ENCODE peak calls at places on chromosomes 7 and 10, in seven cellular contexts. T is stomach, B is OCI-LY7, D is colonic mucosa, M is hepatocyte, I is A549, Z is Panc1. A is an unnamed sample.

GRCh38 chr7:36668080-36668479 is 56.2 kb downstream of the AOAH start:
- DNase-seq in I (no peak), M (no peak), B (no peak), D (no peak), T (no peak), Z (no peak), A (no peak)

GRCh38 chr10:79079490-79080355 is 11.0 kb downstream of the ZMIZ1 start:
- DNase-seq in D (peak; percentile 75), B (no peak), I (peak; percentile 63), T (no peak), M (peak; percentile 76), Z (no peak), A (no peak)

GRCh38 chr10:132299381-132300336 is 8.1 kb downstream of the STK32C start:
- DNase-seq in M (no peak), T (no peak), Z (no peak), D (no peak), B (no peak), I (no peak), A (no peak)

GRCh38 chr10:88660593-88660884 is 3.7 kb upstream of the LIPF start:
- DNase-seq in Z (no peak), B (no peak), I (no peak), M (no peak), D (no peak), T (no peak), A (no peak)

GRCh38 chr7:55206235-55207029 is 158.7 kb upstream of the LANCL2 start:
- DNase-seq in M (no peak), Z (no peak), D (no peak), B (no peak), T (no peak), I (no peak), A (no peak)

GRCh38 chr7:147070886-147071285 is 954.3 kb downstream of the CNTNAP2 start:
- DNase-seq in M (no peak), Z (no peak), I (no peak), B (no peak), T (no peak), D (no peak), A (no peak)

GRCh38 chr10:13681095-13681494 is 94.3 kb downstream of the PRPF18 start:
- DNase-seq in Z (no peak), M (no peak), B (no peak), I (no peak), T (no peak), D (no peak), A (no peak)

GRCh38 chr10:132448248-132448731 is 51.3 kb downstream of the PWWP2B start:
- DNase-seq in M (peak; percentile 83), T (peak; percentile 91), I (peak; percentile 66), B (peak; percentile 90), D (peak; percentile 91), Z (peak; percentile 69), A (no peak)

GRCh38 chr10:124339951-124340760 is 78.6 kb downstream of the OAT start:
- DNase-seq in D (no peak), Z (peak; percentile 58), T (peak; percentile 24), M (peak; percentile 31), I (no peak), B (no peak), A (peak; percentile 95)

DNA sequence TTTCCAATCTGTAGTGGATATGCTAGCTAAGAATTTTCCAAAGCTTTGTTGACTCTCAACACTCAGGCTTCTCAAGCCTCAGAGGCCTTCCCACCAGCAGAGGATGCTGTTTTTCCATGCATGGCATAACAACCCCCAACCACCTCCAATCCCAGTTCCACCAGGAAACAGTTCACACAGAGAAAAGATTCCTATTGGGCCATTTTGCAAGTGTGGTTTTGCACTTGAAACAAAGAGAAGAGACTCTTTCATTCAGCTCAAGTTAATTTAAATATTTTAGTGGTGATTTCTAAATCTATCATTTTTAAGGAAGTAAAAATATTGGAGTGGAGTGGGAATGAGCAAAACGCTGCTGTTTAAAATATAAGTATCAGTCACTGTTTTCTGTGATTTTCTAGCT is 105.6 kb upstream of the COL1A2 start:
- DNase-seq in M (peak; percentile 89), Z (peak; percentile 32), I (peak; percentile 64), T (peak; percentile 56), B (peak; percentile 4), D (peak; percentile 48), A (peak; percentile 75)
- TF ChIP-seq CTCF in M (peak; percentile 97), Z (peak; percentile 93), I (peak; percentile 91), T (peak; percentile 75), B (peak; percentile 40), D (peak; percentile 55), A (peak; percentile 100)

DNA sequence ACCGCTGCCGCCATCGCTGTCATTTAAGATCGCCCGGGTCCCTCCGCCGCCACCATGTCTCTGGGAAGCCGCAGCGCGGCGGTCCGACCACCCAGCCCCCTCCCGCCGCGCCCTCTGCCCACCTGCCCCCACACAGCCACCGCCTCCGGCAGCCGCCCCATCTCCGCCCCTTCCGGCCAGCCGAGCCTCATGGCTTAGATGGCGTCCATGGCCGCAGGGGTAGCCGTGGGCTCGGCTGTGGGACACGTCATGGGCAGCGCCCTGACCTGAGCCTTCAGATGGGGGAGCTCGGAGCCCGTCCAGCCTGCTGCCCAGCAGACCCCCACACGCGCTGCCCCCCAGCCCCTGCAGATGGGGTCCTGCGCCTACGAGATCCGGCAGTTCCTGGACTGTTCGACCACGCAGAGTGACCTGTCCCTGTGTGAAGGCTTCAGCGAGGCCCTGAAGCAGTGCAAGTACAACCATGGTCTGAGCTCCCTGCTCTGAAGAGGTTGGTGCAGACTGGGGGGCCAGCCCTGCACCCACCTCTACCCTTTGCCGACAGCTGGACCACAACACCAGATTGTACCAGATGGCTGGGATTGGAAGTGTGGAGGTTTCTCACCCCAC is 38.0 kb upstream of the TARP start:
- DNase-seq in D (peak; percentile 49), B (no peak), I (peak; percentile 54), T (no peak), M (no peak), Z (no peak), A (no peak)
- H3K4me3 ChIP-seq in D (peak overlapping the region; percentile 42), B (no peak overlapping the region), I (peak overlapping the region; percentile 67), T (peak overlapping the region; percentile 50), M (no peak overlapping the region), Z (peak overlapping the region; percentile 48), A (peak overlapping the region; percentile 33)

GRCh38 chr10:17867056-17867455 is 57.9 kb downstream of the MRC1 start:
- DNase-seq in Z (no peak), T (no peak), M (no peak), B (no peak), D (no peak), I (no peak), A (no peak)

GRCh38 chr10:17871036-17871435 is 61.9 kb downstream of the MRC1 start:
- DNase-seq in B (no peak), I (no peak), M (no peak), D (no peak), Z (no peak), T (no peak), A (no peak)

GRCh38 chr10:17877121-17877520 is 68.0 kb downstream of the MRC1 start:
- DNase-seq in T (no peak), B (no peak), Z (no peak), I (no peak), M (no peak), D (no peak), A (no peak)

GRCh38 chr10:17873946-17874345 is 64.8 kb downstream of the MRC1 start:
- DNase-seq in B (no peak), T (no peak), D (no peak), M (no peak), Z (no peak), I (no peak), A (peak; percentile 43)

DNA sequence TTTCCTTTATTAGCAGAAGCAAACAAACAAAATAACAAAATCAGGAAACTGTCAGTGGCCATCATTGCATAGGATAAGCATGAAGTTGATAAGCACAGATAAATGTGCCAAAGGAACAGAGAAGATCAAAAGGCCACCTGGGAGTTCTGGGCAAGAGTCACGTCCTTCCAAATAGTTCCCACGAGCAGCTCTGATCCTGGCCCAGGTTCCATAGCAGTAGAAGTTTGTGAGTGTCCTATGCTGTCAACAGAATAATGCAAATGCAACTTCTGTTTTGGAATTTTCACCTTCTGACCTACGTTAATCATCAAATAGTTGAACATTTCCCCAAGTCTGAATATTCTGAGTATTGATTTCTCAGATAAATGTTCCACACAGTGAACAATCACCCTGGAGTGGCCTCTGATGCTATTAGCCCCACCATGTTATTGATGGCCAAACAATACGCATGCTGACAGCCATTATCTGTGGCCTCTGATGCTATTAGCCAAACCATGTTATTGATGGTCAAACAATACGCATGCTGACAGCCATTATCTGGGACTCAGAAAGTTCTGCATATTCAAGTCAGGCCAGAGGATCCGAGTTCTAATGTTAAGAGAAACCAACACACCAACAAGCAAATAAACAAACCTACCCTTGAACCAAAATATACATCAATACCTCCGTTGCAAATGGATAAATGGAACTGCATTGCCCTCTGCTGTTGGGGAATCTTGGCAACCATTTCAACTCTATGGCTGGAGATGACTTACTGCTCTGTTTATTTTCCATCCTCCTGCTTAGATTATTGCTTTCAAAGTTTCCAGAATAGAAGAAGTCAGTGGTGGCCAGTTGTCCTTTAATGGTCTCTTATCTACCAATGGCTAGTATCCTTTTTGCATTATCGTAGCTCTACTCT is 63.3 kb downstream of the MRC1 start:
- DNase-seq in I (no peak), T (no peak), B (peak; percentile 1), M (peak; percentile 9), D (peak; percentile 22), Z (peak; percentile 24), A (peak; percentile 21)
- TF ChIP-seq CTCF in I (peak; percentile 78), T (no peak), B (peak; percentile 35), M (peak; percentile 41), D (peak; percentile 26), Z (peak; percentile 61), A (peak; percentile 35)

GRCh38 chr10:22343761-22344160 is 1.5 kb upstream of the SPAG6 start:
- DNase-seq in M (no peak), T (no peak), B (no peak), D (no peak), Z (no peak), I (no peak), A (no peak)

GRCh38 chr10:22339761-22340361 is 5.4 kb upstream of the SPAG6 start:
- DNase-seq in I (no peak), D (no peak), Z (no peak), M (no peak), T (no peak), B (no peak), A (no peak)

GRCh38 chr10:22341190-22341935 is 3.9 kb upstream of the SPAG6 start:
- DNase-seq in Z (no peak), I (peak; percentile 44), B (no peak), M (peak; percentile 17), D (no peak), T (no peak), A (no peak)

GRCh38 chr10:22340362-22341189 is 4.7 kb upstream of the SPAG6 start:
- DNase-seq in D (peak; percentile 66), Z (peak; percentile 73), B (peak; percentile 76), I (peak; percentile 76), T (peak; percentile 57), M (peak; percentile 84), A (peak; percentile 72)

DNA sequence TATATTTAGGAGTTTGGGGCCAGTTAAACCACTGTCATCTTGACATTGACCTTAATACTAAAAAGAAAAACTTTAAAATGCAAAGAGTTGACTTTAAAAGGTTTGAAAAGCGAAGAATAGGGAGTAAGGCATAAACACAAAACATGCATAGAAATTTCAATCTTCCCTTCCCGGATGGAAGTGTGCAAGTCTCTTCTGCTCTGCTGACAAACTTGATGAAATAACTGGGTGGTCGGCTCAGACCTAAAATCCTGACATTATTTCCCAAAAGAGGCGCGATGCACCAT is 3.4 kb upstream of the SPAG6 start:
- DNase-seq in T (no peak), B (no peak), M (no peak), I (no peak), Z (no peak), D (no peak), A (no peak)
- H3K4me3 ChIP-seq in T (no peak overlapping the region), B (no peak overlapping the region), M (no peak overlapping the region), I (peak overlapping the region; percentile 73), Z (no peak overlapping the region), D (no peak overlapping the region), A (no peak overlapping the region)

GRCh38 chr7:136079066-136079465 is 101.9 kb upstream of the MTPN start:
- DNase-seq in I (no peak), Z (no peak), D (no peak), B (no peak), T (no peak), M (no peak), A (no peak)
- TF ChIP-seq CTCF in I (no peak), Z (no peak), D (no peak), B (no peak), T (no peak), M (no peak), A (no peak)